ENCODE peak calls at places on chromosomes 7 and 10, in ten cellular contexts. P is astrocyte of the cerebellum, E is heart left ventricle, T is NB4, F is PC-3, S is GM13976, H is kidney, U is choroid plexus epithelial cell, X is left lung, V is sigmoid colon. Y is an unnamed sample.

GRCh38 chr7:16926283-16926682 is 44.5 kb upstream of the AGR3 start:
- DNase-seq in P (peak; percentile 77), V (no peak), E (peak; percentile 25), T (peak; percentile 72), U (peak; percentile 79), H (no peak), F (peak; percentile 78), S (no peak), X (no peak), Y (no peak)

GRCh38 chr7:74481458-74482324 is 28.0 kb downstream of the GTF2IRD1 start:
- DNase-seq in P (no peak), U (peak; percentile 30), E (no peak), T (no peak), F (no peak), H (no peak), S (no peak), X (no peak), V (no peak), Y (no peak)

GRCh38 chr10:126618466-126618865 is 52.0 kb downstream of the C10orf90 start:
- DNase-seq in F (peak; percentile 19), P (no peak), V (no peak), H (no peak), X (no peak), E (no peak), U (peak; percentile 32), S (no peak), T (no peak), Y (no peak)

GRCh38 chr7:14457567-14458453 is 444.7 kb downstream of the DGKB start:
- DNase-seq in V (peak; percentile 69), T (peak; percentile 77), F (peak; percentile 84), U (peak; percentile 92), H (peak; percentile 64), E (peak; percentile 72), S (peak; percentile 28), P (peak; percentile 81), X (peak; percentile 48), Y (no peak)

GRCh38 chr10:34576789-34577188 is 238.3 kb downstream of the PARD3 start:
- DNase-seq in P (no peak), X (no peak), S (no peak), U (no peak), T (no peak), V (no peak), E (no peak), H (no peak), F (no peak), Y (no peak)

GRCh38 chr7:50851451-50851850 is 68.8 kb upstream of the GRB10 start:
- DNase-seq in V (no peak), S (no peak), E (no peak), T (no peak), P (no peak), H (no peak), F (peak; percentile 59), X (no peak), U (no peak), Y (no peak)

GRCh38 chr7:150955519-150956394 is 22.4 kb downstream of the KCNH2 start:
- DNase-seq in T (peak; percentile 88), U (no peak), F (no peak), X (peak; percentile 60), S (no peak), E (peak; percentile 71), H (peak; percentile 89), P (no peak), V (peak; percentile 95), Y (no peak)

GRCh38 chr10:92111336-92111939 is 179.4 kb downstream of the CPEB3 start:
- DNase-seq in S (no peak), V (no peak), X (no peak), T (no peak), E (no peak), F (peak; percentile 52), U (no peak), H (no peak), P (no peak), Y (no peak)

GRCh38 chr10:80133221-80133620 is 691 bp downstream of the PLAC9 start:
- DNase-seq in F (peak; percentile 47), S (no peak), T (no peak), P (no peak), E (peak; percentile 49), H (no peak), V (peak; percentile 80), U (no peak), X (no peak), Y (no peak)

GRCh38 chr7:106773228-106773627 is 91.9 kb upstream of the PIK3CG start:
- DNase-seq in X (no peak), E (no peak), U (no peak), T (no peak), F (peak; percentile 30), V (no peak), S (no peak), P (no peak), H (no peak), Y (no peak)

GRCh38 chr10:62231371-62231770 is 37.3 kb downstream of the RTKN2 start:
- DNase-seq in T (no peak), E (no peak), S (no peak), H (no peak), V (no peak), P (peak; percentile 58), X (no peak), U (peak; percentile 82), F (peak; percentile 99), Y (no peak)

GRCh38 chr7:69814421-69814962 is 216.2 kb downstream of the AUTS2 start:
- DNase-seq in T (peak; percentile 32), U (no peak), E (peak; percentile 29), F (no peak), P (no peak), X (no peak), V (peak; percentile 68), S (no peak), H (no peak), Y (no peak)

GRCh38 chr7:76423666-76424412 is 911 bp upstream of the ZP3 start:
- DNase-seq in V (no peak), S (no peak), E (no peak), T (no peak), P (no peak), X (no peak), H (peak; percentile 87), U (peak; percentile 21), F (no peak), Y (no peak)

GRCh38 chr7:100211342-100211780 is 8.4 kb upstream of the PVRIG start:
- DNase-seq in U (no peak), T (no peak), V (no peak), X (no peak), H (no peak), F (no peak), P (no peak), S (peak; percentile 49), E (no peak), Y (no peak)

GRCh38 chr10:110306452-110306768 is 1.7 kb upstream of the SMNDC1 start:
- DNase-seq in U (no peak), X (no peak), T (no peak), P (no peak), F (no peak), H (no peak), V (no peak), E (no peak), S (no peak), Y (no peak)
- TF ChIP-seq CTCF in U (no peak), X (no peak), T (no peak), P (no peak), F (no peak), H (no peak), V (no peak), E (no peak), S (no peak), Y (no peak)

GRCh38 chr10:14658331-14659122 is 116.2 kb downstream of the FAM107B start:
- DNase-seq in E (no peak), V (no peak), F (peak; percentile 84), T (peak; percentile 49), X (no peak), S (no peak), P (peak; percentile 57), U (peak; percentile 80), H (no peak), Y (no peak)

GRCh38 chr10:14654821-14655382 is 119.8 kb downstream of the FAM107B start:
- DNase-seq in T (no peak), H (no peak), S (no peak), X (no peak), E (no peak), V (no peak), P (no peak), U (peak; percentile 19), F (no peak), Y (no peak)

GRCh38 chr10:14653271-14654161 is 121.2 kb downstream of the FAM107B start:
- DNase-seq in U (peak; percentile 95), E (no peak), V (no peak), H (no peak), X (no peak), S (no peak), P (peak; percentile 59), T (peak; percentile 57), F (peak; percentile 79), Y (no peak)

GRCh38 chr10:14652816-14653215 is 121.9 kb downstream of the FAM107B start:
- DNase-seq in F (no peak), H (no peak), S (no peak), E (no peak), T (no peak), X (no peak), P (no peak), V (no peak), U (no peak), Y (no peak)

GRCh38 chr10:14656052-14656451 is 118.6 kb downstream of the FAM107B start:
- DNase-seq in P (no peak), H (no peak), E (no peak), S (no peak), X (no peak), V (no peak), U (no peak), T (no peak), F (no peak), Y (no peak)
- TF ChIP-seq CTCF in P (no peak), H (no peak), E (no peak), S (no peak), X (no peak), V (no peak), U (no peak), T (no peak), F (no peak), Y (no peak)

DNA sequence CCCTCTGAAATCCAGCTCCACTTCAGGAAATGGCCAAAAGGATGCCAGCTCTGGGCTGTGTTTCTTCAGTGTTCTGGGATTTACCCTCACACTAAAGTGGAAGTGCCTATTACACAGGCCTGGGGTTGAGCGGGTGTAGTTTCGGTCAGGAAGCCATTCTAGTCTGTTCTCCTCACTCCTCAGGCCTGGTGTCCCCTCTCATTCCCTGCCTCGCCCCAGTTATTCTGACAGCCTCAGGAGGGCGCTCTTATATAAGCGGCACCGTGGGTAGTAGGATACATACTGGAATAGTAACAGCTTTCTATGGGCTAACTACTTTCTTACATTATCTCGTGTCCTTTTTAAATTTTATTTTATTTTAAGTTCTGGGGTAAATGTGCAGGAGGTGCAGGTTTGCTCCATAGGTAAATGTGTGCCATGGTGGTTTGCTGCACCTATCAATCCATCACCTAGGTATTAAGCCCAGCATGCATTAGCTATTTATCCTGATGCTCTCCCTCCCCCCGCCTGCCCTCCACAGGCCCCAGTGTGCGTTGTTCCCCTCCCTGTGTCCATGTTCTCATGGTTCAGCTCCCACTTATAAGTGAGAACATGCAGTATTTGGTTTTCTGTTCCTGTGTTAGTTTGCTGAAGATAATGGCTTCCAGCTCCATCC is 12.2 kb upstream of the LGI1 start:
- DNase-seq in V (no peak), H (no peak), E (no peak), S (no peak), U (peak; percentile 26), F (peak; percentile 37), T (peak; percentile 43), P (no peak), X (no peak), Y (no peak)
- TF ChIP-seq CTCF in V (no peak), H (no peak), E (no peak), S (peak; percentile 34), U (peak; percentile 53), F (peak; percentile 53), T (peak; percentile 35), P (peak; percentile 49), X (no peak), Y (no peak)

GRCh38 chr10:13219685-13220670 is 14.2 kb downstream of the UCMA start:
- DNase-seq in U (peak; percentile 39), S (peak; percentile 69), H (no peak), V (peak; percentile 26), T (peak; percentile 53), E (no peak), P (no peak), X (no peak), F (peak; percentile 48), Y (no peak)
- TF ChIP-seq CTCF in U (peak; percentile 51), S (peak; percentile 37), H (peak; percentile 18), V (no peak), T (peak; percentile 16), E (no peak), P (peak; percentile 32), X (no peak), F (peak; percentile 46), Y (no peak)